ENCODE peak calls at places on chromosomes 2 and 18, in ten cellular contexts. Q, D, L, O, K, C, H, G, X and Y are unnamed samples. For H3K4me1, the result is how much of the 10 kb centered on the place peaks cover.

GRCh38 chr2:36513661-36514060 is 84.3 kb downstream of the FEZ2 start:
- DNase-seq in G (no peak), X (no peak), Q (no peak), D (no peak), H (no peak), L (no peak), O (no peak), C (no peak), K (no peak), Y (no peak)

GRCh38 chr2:208466920-208467298 is 60.3 kb downstream of the PTH2R start:
- DNase-seq in K (no peak), D (no peak), O (no peak), G (no peak), C (no peak), Q (no peak), H (no peak), L (no peak), X (no peak), Y (no peak)

GRCh38 chr18:3074094-3074493 is 61.1 kb upstream of the LPIN2 start:
- DNase-seq in D (no peak), C (no peak), L (peak), K (no peak), O (no peak), G (no peak), Q (no peak), H (no peak), X (no peak), Y (no peak)

GRCh38 chr2:80748576-80748975 is 444.0 kb upstream of the LRRTM1 start:
- DNase-seq in D (no peak), C (no peak), K (no peak), Q (no peak), H (no peak), X (no peak), L (no peak), G (no peak), O (no peak), Y (no peak)

GRCh38 chr2:53913721-53914120 is 54.0 kb upstream of the GPR75 start:
- DNase-seq in K (no peak), D (no peak), C (no peak), G (no peak), X (no peak), O (peak), H (no peak), L (no peak), Q (no peak), Y (no peak)

GRCh38 chr2:72788756-72789155 is 37.1 kb downstream of the EXOC6B start:
- DNase-seq in G (no peak), X (peak), Q (no peak), O (peak), K (no peak), C (no peak), H (no peak), L (no peak), D (no peak), Y (no peak)

GRCh38 chr18:68418226-68418868 is 296.6 kb downstream of the TMX3 start:
- DNase-seq in X (no peak), K (no peak), L (no peak), G (no peak), D (no peak), H (no peak), O (no peak), Q (no peak), C (no peak), Y (no peak)

GRCh38 chr2:72933646-72934151 is 16.4 kb downstream of the EMX1 start:
- DNase-seq in H (peak), O (no peak), C (no peak), G (no peak), K (no peak), D (no peak), X (no peak), Q (no peak), L (no peak), Y (no peak)

GRCh38 chr2:207353836-207354235 is 175.9 kb upstream of the CREB1 start:
- DNase-seq in C (no peak), G (no peak), X (no peak), O (no peak), H (no peak), Q (no peak), D (no peak), L (no peak), K (no peak), Y (no peak)

GRCh38 chr2:667332-668000 is 9.7 kb downstream of the TMEM18 start:
- DNase-seq in K (peak), D (no peak), H (no peak), L (no peak), X (peak), O (peak), G (no peak), C (no peak), Q (no peak), Y (no peak)

GRCh38 chr18:49561377-49562193 is at the start of gene LIPG:
- DNase-seq in L (peak), C (peak), K (peak), O (peak), G (peak), H (peak), Q (no peak), X (peak), D (no peak), Y (peak)
- TF ChIP-seq POLR2A in L (peak), C (no peak), K (no peak), O (no peak), G (no peak), H (peak), Q (no peak), X (no peak), D (no peak), Y (no peak)

GRCh38 chr2:8102470-8102869 is 579.4 kb upstream of the ID2 start:
- DNase-seq in G (no peak), O (no peak), L (no peak), X (no peak), Q (no peak), K (no peak), D (no peak), H (no peak), C (no peak), Y (no peak)
- H3K4me1 ChIP-seq in G (under half), O (under half), L (under half), X (under half), Q (under half), K (under half), D (under half), H (under half), C (under half), Y (under half)

DNA sequence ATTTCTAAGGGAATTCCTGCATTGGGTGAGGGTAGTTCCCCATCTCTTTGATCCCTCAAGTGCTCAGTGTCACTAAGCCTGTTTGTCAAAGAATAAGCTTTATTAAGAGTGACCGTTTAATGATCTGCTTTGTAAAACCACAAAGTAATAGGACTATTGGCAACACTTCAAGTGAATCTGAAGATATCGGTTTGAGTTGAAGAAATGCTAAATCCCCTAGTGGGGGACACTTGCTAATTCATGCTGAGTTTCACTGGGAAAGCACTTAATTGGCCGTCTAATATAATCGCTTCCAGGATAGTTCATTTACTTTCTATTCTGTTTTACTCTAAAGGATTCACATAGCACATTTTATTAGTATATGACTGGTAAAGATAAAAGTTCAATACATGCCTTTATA is 54.4 kb downstream of the DTNA start:
- DNase-seq in Q (no peak), O (no peak), L (no peak), X (no peak), H (no peak), K (no peak), G (no peak), D (no peak), C (no peak), Y (no peak)
- TF ChIP-seq POLR2A in Q (no peak), O (no peak), L (no peak), X (no peak), H (no peak), K (no peak), G (no peak), D (no peak), C (no peak), Y (no peak)

GRCh38 chr2:237661799-237662328 is 34.5 kb downstream of the LRRFIP1 start:
- DNase-seq in H (no peak), O (no peak), C (no peak), G (peak), D (no peak), K (no peak), Q (no peak), L (no peak), X (no peak), Y (no peak)
- H3K4me1 ChIP-seq in H (under half), O (under half), C (under half), G (under half), D (under half), K (under half), Q (under half), L (under half), X (under half), Y (under half)